ENCODE peak calls at places on chromosome X, in seven cellular contexts. Y is IMR-90, N is H9, S is T-helper 2 cell, I is colonic mucosa, J is right atrium auricular region, E is ascending aorta. O is an unnamed sample.

GRCh38 chrX:151370906-151371305 is 26.1 kb upstream of the VMA21 start:
- DNase-seq in I (no peak), S (no peak), E (no peak), N (peak), Y (no peak), J (no peak), O (no peak)

GRCh38 chrX:54181196-54181953 is 1.7 kb downstream of the FAM120C start:
- DNase-seq in J (no peak), E (no peak), S (no peak), Y (peak), I (no peak), N (no peak), O (no peak)

GRCh38 chrX:30570505-30570904 is 7.1 kb downstream of the TASL start:
- DNase-seq in N (no peak), E (no peak), Y (peak), I (no peak), S (no peak), J (no peak), O (no peak)

GRCh38 chrX:130171446-130172126 is at the start of gene RAB33A:
- DNase-seq in N (peak), Y (no peak), J (no peak), I (no peak), S (peak), E (no peak), O (no peak)

GRCh38 chrX:97096385-97096784 is 212.7 kb downstream of the RPA4 start:
- DNase-seq in J (no peak), Y (no peak), I (no peak), S (no peak), N (no peak), E (no peak), O (no peak)

GRCh38 chrX:109952050-109952449 is 50.9 kb upstream of the TMEM164 start:
- DNase-seq in I (no peak), J (no peak), S (no peak), Y (no peak), N (no peak), E (no peak), O (no peak)

GRCh38 chrX:115503099-115503498 is 57.9 kb upstream of the PLS3 start:
- DNase-seq in E (no peak), J (no peak), I (no peak), N (no peak), S (no peak), Y (no peak), O (no peak)

GRCh38 chrX:37785569-37785968 is 5.7 kb downstream of the CYBB start:
- DNase-seq in E (no peak), Y (no peak), N (no peak), J (no peak), I (no peak), S (no peak), O (no peak)

GRCh38 chrX:131763674-131764073 is 219.8 kb downstream of the OR13H1 start:
- DNase-seq in E (peak), S (no peak), J (peak), N (no peak), I (peak), Y (peak), O (no peak)

GRCh38 chrX:71846429-71846828 is 64.2 kb upstream of the NHSL2 start:
- DNase-seq in N (no peak), Y (peak), J (no peak), E (no peak), I (no peak), S (no peak), O (no peak)

GRCh38 chrX:70452143-70452733 is 7.6 kb downstream of the DLG3 start:
- DNase-seq in Y (peak), N (peak), E (no peak), S (peak), J (no peak), I (peak), O (no peak)

GRCh38 chrX:65706041-65706828 is 38.8 kb downstream of the MSN start:
- DNase-seq in J (peak), N (no peak), I (no peak), Y (peak), E (no peak), S (no peak), O (no peak)

GRCh38 chrX:37867509-37868153 is 20.3 kb upstream of the DYNLT3 start:
- DNase-seq in E (no peak), J (no peak), N (no peak), Y (no peak), S (no peak), I (no peak), O (no peak)

GRCh38 chrX:118215346-118215745 is 98.7 kb upstream of the KLHL13 start:
- DNase-seq in J (no peak), E (no peak), S (no peak), I (no peak), N (no peak), Y (no peak), O (no peak)

GRCh38 chrX:142233400-142233799 is 28.3 kb upstream of the MAGEC2 start:
- DNase-seq in Y (no peak), I (no peak), E (no peak), J (no peak), N (no peak), S (no peak), O (no peak)

GRCh38 chrX:65406532-65406931 is 128.1 kb downstream of the LAS1L start:
- DNase-seq in I (no peak), N (peak), E (no peak), Y (no peak), S (no peak), J (no peak), O (no peak)

GRCh38 chrX:140507223-140507981 is 2.5 kb upstream of the SOX3 start:
- DNase-seq in N (peak), Y (no peak), E (no peak), J (no peak), S (no peak), I (no peak), O (no peak)

GRCh38 chrX:133337250-133337649 is 78.0 kb downstream of the GPC4 start:
- DNase-seq in S (no peak), J (no peak), N (no peak), I (peak), Y (no peak), E (no peak), O (no peak)

GRCh38 chrX:48939417-48940228 is 17.8 kb downstream of the OTUD5 start:
- DNase-seq in Y (no peak), I (no peak), E (no peak), N (no peak), J (no peak), S (peak), O (no peak)

GRCh38 chrX:48945517-48946348 is 11.7 kb downstream of the OTUD5 start:
- DNase-seq in Y (peak), N (peak), J (no peak), S (peak), I (peak), E (no peak), O (no peak)

GRCh38 chrX:11151799-11152591 is 40.9 kb downstream of the HCCS start:
- DNase-seq in N (no peak), Y (no peak), E (no peak), S (no peak), J (no peak), I (no peak), O (no peak)

GRCh38 chrX:139203681-139204575 is 326.6 kb upstream of the F9 start:
- DNase-seq in E (no peak), Y (no peak), I (no peak), N (no peak), S (no peak), J (no peak), O (no peak)

GRCh38 chrX:45557390-45557789 is 356.7 kb upstream of the DIPK2B start:
- DNase-seq in N (no peak), J (no peak), Y (peak), S (no peak), E (no peak), I (no peak), O (no peak)

GRCh38 chrX:10164879-10165278 is 8.1 kb downstream of the CLCN4 start:
- DNase-seq in S (no peak), I (no peak), N (no peak), Y (no peak), J (no peak), E (no peak), O (no peak)

GRCh38 chrX:1537031-1537715 is at the start of gene P2RY8:
- DNase-seq in Y (no peak), N (no peak), E (peak), I (peak), S (peak), J (peak), O (no peak)

GRCh38 chrX:16653424-16653823 is 3.5 kb downstream of the S100G start:
- DNase-seq in S (no peak), Y (no peak), E (no peak), I (peak), J (no peak), N (no peak), O (no peak)

GRCh38 chrX:106612403-106612789 is 618 bp downstream of the RADX start:
- DNase-seq in Y (no peak), E (no peak), N (no peak), S (no peak), I (no peak), J (no peak), O (no peak)

GRCh38 chrX:14056201-14056600 is 26.5 kb upstream of the GEMIN8 start:
- DNase-seq in J (no peak), N (no peak), S (no peak), E (no peak), Y (peak), I (no peak), O (no peak)

GRCh38 chrX:136063340-136064079 is 78.3 kb downstream of the SLC9A6 start:
- DNase-seq in N (no peak), J (peak), Y (no peak), S (no peak), I (no peak), E (no peak), O (no peak)

GRCh38 chrX:133968109-133968508 is 17.3 kb downstream of the GPC3 start:
- DNase-seq in S (no peak), N (no peak), J (no peak), Y (no peak), I (no peak), E (no peak), O (no peak)

GRCh38 chrX:150185766-150186165 is 177.4 kb upstream of the MAMLD1 start:
- DNase-seq in J (no peak), E (no peak), N (no peak), S (no peak), Y (no peak), I (no peak), O (no peak)

GRCh38 chrX:153614818-153615217 is 15.9 kb upstream of the CCNQ start:
- DNase-seq in I (no peak), S (no peak), E (no peak), J (no peak), N (no peak), Y (no peak), O (no peak)

GRCh38 chrX:123171781-123172180 is 12.3 kb upstream of the GRIA3 start:
- DNase-seq in S (no peak), E (no peak), I (no peak), J (no peak), N (no peak), Y (no peak), O (no peak)

GRCh38 chrX:136147320-136147901 is at the start of gene FHL1:
- DNase-seq in E (no peak), J (no peak), I (peak), N (peak), Y (peak), S (peak), O (no peak)

GRCh38 chrX:155048997-155049619 is 21.8 kb downstream of the CMC4 start:
- DNase-seq in J (no peak), E (no peak), N (peak), Y (peak), I (peak), S (no peak), O (no peak)

GRCh38 chrX:22314692-22315091 is 42.0 kb downstream of the CBLL2 start:
- DNase-seq in E (no peak), J (no peak), S (no peak), Y (peak), N (peak), I (no peak), O (no peak)